ENCODE peak calls at places on chromosomes 12 and 14, in ten cellular contexts. M is foreskin fibroblast, C is HFFc6, N is body of pancreas, U is GM06990, B is MCF 10A, Q is Calu3, O is tibial nerve, R is astrocyte of the spinal cord, I is glutamatergic neuron. K is an unnamed sample.

GRCh38 chr12:39930066-39930465 is 175.8 kb downstream of the SLC2A13 start:
- DNase-seq in M (no peak), C (no peak), N (no peak), U (no peak), B (no peak), Q (no peak), O (no peak), R (no peak), I (no peak), K (no peak)

GRCh38 chr14:82999802-83000201 is 1466.1 kb upstream of the SEL1L start:
- DNase-seq in M (no peak), C (no peak), N (no peak), U (no peak), B (peak), Q (no peak), O (no peak), R (no peak), I (no peak), K (no peak)

GRCh38 chr12:70365398-70365647 is 767 bp upstream of the KCNMB4 start:
- DNase-seq in M (no peak), C (no peak), N (no peak), U (no peak), B (no peak), Q (no peak), O (no peak), R (no peak), I (no peak), K (no peak)

GRCh38 chr12:9648701-9649531 is 20.6 kb upstream of the CLEC2D start:
- DNase-seq in M (no peak), C (no peak), N (no peak), U (no peak), B (no peak), Q (no peak), O (no peak), R (peak), I (no peak), K (no peak)

GRCh38 chr14:92951912-92952471 is 29.0 kb downstream of the CHGA start:
- DNase-seq in M (peak), C (peak), N (peak), U (peak), B (peak), Q (peak), O (peak), R (peak), I (peak), K (peak)

GRCh38 chr14:105859717-105860614 is 333.6 kb downstream of the TMEM121 start:
- DNase-seq in M (no peak), C (no peak), N (peak), U (no peak), B (no peak), Q (no peak), O (no peak), R (no peak), I (no peak), K (peak)

GRCh38 chr14:71143391-71144290 is 236.4 kb downstream of the PCNX1 start:
- DNase-seq in M (peak), C (peak), N (no peak), U (no peak), B (peak), Q (no peak), O (no peak), R (peak), I (no peak), K (no peak)

GRCh38 chr12:56029666-56030293 is 8.9 kb downstream of the IKZF4 start:
- DNase-seq in M (peak), C (peak), N (peak), U (no peak), B (peak), Q (peak), O (no peak), R (peak), I (peak), K (peak)

GRCh38 chr14:61596985-61597384 is 98.3 kb upstream of the HIF1A start:
- DNase-seq in M (no peak), C (no peak), N (no peak), U (no peak), B (no peak), Q (no peak), O (no peak), R (peak), I (no peak), K (no peak)

GRCh38 chr14:63478024-63478423 is 65.2 kb downstream of the PPP2R5E start:
- DNase-seq in M (no peak), C (no peak), N (no peak), U (peak), B (no peak), Q (no peak), O (no peak), R (no peak), I (no peak), K (peak)

GRCh38 chr12:123801573-123802178 is 39.6 kb downstream of the DNAH10 start:
- DNase-seq in M (peak), C (peak), N (no peak), U (no peak), B (peak), Q (no peak), O (no peak), R (peak), I (no peak), K (peak)

GRCh38 chr14:100532154-100532915 is 54.9 kb downstream of the BEGAIN start:
- DNase-seq in M (no peak), C (no peak), N (peak), U (no peak), B (no peak), Q (no peak), O (peak), R (no peak), I (peak), K (no peak)

GRCh38 chr12:98180603-98181002 is 334.8 kb upstream of the TMPO start:
- DNase-seq in M (no peak), C (no peak), N (no peak), U (no peak), B (no peak), Q (no peak), O (no peak), R (no peak), I (no peak), K (no peak)

GRCh38 chr14:22380511-22381455 is 208.2 kb downstream of the DAD1 start:
- DNase-seq in M (peak), C (peak), N (no peak), U (no peak), B (no peak), Q (no peak), O (no peak), R (peak), I (no peak), K (no peak)

GRCh38 chr12:122730215-122731014 is at the start of gene HCAR1:
- DNase-seq in M (no peak), C (no peak), N (no peak), U (no peak), B (no peak), Q (peak), O (no peak), R (peak), I (no peak), K (no peak)
- TF ChIP-seq CTCF in M (no peak), C (no peak), N (no peak), U (no peak), B (no peak), Q (peak), O (no peak), R (no peak), I (no peak), K (no peak)

GRCh38 chr14:55221968-55222367 is 30.6 kb upstream of the DLGAP5 start:
- DNase-seq in M (no peak), C (no peak), N (no peak), U (no peak), B (no peak), Q (no peak), O (no peak), R (no peak), I (no peak), K (no peak)
- TF ChIP-seq CTCF in M (no peak), C (no peak), N (no peak), U (no peak), B (no peak), Q (no peak), O (no peak), R (no peak), I (no peak), K (no peak)

GRCh38 chr14:50045039-50045711 is 71.2 kb downstream of the VCPKMT start:
- DNase-seq in M (peak), C (peak), N (peak), U (peak), B (peak), Q (peak), O (peak), R (peak), I (no peak), K (peak)
- TF ChIP-seq CTCF in M (no peak), C (peak), N (peak), U (no peak), B (no peak), Q (no peak), O (no peak), R (no peak), I (no peak), K (no peak)

DNA sequence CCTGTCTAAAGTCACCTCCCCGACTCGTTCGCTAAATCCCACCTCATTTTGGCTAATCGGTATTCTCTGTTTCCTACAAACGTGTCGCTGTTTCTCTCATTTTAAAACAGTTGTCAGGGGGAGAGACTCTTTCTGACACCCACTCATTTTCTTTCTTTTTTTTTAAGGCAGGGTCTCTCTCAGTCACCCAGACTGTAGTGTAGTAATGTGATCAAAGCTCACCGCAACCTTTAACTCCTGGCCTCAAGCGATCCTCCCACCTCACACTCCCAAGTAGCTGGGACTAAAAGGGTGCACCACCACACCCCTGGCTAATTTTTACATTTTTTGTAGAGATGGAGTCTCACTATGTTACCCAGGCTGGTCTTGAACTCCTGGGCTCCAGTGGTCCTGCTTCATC is 19.1 kb downstream of the WDR20 start:
- DNase-seq in M (no peak), C (no peak), N (no peak), U (no peak), B (no peak), Q (no peak), O (no peak), R (no peak), I (no peak), K (no peak)
- TF ChIP-seq CTCF in M (no peak), C (no peak), N (no peak), U (no peak), B (no peak), Q (no peak), O (no peak), R (no peak), I (no peak), K (no peak)

DNA sequence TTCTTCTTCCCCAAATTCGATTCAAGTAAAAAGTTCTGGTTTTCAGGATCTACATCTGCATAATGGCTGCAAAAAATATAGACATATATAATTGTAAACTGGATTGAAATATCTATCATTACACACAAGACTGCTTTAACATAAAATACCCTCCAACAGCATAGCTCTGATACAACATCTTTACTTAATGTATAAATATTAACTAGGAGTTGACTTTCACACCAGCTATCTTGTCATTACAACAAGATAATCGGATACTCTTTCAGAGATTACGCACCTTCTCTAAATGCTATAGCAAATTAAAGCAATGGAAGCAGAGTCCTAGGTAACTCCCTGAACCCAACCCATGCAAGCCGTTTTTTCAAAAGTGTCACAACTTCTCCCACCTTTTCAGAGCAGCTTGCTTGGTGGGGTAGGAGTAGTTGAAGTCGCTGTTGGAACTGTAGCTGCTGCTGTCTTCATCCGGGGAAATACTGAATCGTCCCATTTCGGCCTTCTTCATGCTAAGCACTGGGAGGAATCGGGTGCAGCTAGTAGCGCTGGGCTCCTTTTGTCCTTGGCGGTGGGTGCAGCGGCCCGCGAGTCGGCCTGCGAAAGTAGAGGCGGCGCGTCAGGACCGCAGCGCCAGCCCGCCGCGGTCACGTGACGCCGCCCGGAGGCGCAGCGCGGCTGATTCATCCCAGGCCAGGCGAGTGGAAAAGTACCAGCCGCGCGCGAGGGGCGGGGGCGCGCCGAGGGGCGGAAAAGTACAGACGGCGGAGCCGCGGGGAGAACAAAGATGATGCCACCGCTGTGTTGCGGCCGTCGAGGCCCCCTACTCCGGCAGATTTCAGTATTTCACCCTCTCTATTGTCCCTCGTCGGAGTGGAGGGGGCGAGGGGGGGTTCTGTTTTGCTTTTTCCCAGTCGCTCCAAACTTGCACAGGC is 1.5 kb downstream of the SLC38A2 start:
- DNase-seq in M (peak), C (peak), N (peak), U (peak), B (peak), Q (peak), O (peak), R (peak), I (peak), K (peak)
- TF ChIP-seq CTCF in M (no peak), C (peak), N (peak), U (no peak), B (no peak), Q (no peak), O (no peak), R (no peak), I (no peak), K (peak)

DNA sequence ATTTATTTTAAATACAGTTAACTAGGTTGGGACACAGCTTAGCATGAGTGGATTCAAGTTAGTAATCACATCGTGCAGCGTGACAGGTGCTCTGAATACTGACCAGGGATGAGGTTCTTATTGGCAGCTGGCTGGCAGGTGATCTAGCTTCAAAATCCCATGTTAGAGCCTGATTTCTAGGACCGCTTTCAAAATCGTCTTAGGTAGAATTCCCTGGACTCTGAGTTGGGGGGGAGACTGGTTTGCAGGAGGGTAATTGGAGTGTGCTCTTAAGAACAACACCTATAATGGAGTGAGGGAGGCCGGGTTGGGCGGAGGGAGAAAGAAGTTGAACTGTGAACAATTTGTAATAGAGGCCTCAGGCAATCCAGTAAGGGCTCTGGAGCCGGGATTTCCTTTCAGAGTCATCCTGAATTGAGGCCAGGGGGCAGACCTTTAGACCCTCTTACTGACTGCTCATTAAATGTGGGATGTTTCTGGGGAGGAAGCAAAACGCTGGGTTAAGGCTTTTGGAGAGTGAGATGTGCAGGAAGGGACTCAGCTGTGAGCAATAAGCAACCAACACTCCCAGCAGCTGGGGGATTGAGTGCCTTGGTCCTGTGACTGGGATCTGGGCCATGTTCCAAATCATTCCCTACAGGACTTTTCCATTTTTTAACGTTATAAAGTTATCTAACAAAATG is 920 bp upstream of the YARS2 start:
- DNase-seq in M (no peak), C (no peak), N (no peak), U (no peak), B (no peak), Q (no peak), O (no peak), R (no peak), I (no peak), K (no peak)
- TF ChIP-seq CTCF in M (no peak), C (no peak), N (no peak), U (no peak), B (no peak), Q (no peak), O (no peak), R (no peak), I (no peak), K (no peak)

GRCh38 chr14:57378661-57379060 is 11.7 kb upstream of the NAA30 start:
- DNase-seq in M (no peak), C (no peak), N (no peak), U (no peak), B (no peak), Q (no peak), O (no peak), R (peak), I (no peak), K (no peak)
- TF ChIP-seq CTCF in M (no peak), C (peak), N (peak), U (no peak), B (no peak), Q (no peak), O (no peak), R (peak), I (no peak), K (no peak)

DNA sequence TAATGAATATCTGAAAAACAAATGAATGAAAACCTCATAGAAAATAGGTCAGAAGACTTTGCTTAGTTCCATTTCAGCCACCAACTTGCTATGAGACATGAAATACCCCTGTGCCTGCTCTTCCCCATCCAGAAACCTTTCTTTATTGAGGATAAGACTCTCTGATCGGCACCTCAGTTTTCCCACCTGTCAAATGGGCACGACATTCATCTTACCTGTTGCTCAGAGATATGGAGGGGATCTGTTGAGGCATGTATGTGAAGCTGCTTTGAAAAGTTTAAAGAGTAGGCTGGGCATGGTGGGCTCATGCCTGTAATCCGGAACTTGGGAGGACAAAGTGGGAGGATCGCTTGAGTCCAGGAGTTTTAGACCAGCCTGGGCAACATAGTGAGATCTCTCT is 41.8 kb downstream of the MAP1LC3B2 start:
- DNase-seq in M (no peak), C (no peak), N (no peak), U (no peak), B (no peak), Q (no peak), O (no peak), R (no peak), I (no peak), K (no peak)
- TF ChIP-seq CTCF in M (no peak), C (no peak), N (no peak), U (no peak), B (no peak), Q (no peak), O (no peak), R (no peak), I (no peak), K (no peak)